ENCODE peak calls at places on chromosomes 16 and 17, in eight cellular contexts. P, L, A, W, B, E, C and N are unnamed samples.

GRCh38 chr17:40283662-40284061 is 4.0 kb upstream of the CDC6 start:
- DNase-seq in B (no peak), L (no peak), E (peak; percentile 87), A (no peak), W (no peak), C (no peak), P (no peak), N (no peak)

GRCh38 chr17:38883592-38884526 is 14.0 kb downstream of the LASP1 start:
- DNase-seq in P (no peak), B (no peak), A (no peak), W (no peak), L (no peak), C (peak; percentile 44), E (no peak), N (no peak)

GRCh38 chr16:74601131-74601871 is 5.6 kb downstream of the GLG1 start:
- DNase-seq in W (no peak), A (no peak), P (no peak), B (no peak), L (no peak), E (no peak), C (no peak), N (no peak)

GRCh38 chr17:81854974-81855774 is 5.2 kb downstream of the P4HB start:
- DNase-seq in W (no peak), A (no peak), E (no peak), L (no peak), P (no peak), C (no peak), B (no peak), N (no peak)

GRCh38 chr17:56819431-56820145 is 14.1 kb downstream of the C17orf67 start:
- DNase-seq in P (peak; percentile 64), L (peak; percentile 68), A (peak; percentile 73), B (peak; percentile 70), E (peak; percentile 85), W (peak; percentile 56), C (peak; percentile 82), N (peak; percentile 72)

GRCh38 chr17:76166168-76166567 is 25.1 kb upstream of the FOXJ1 start:
- DNase-seq in L (no peak), C (no peak), E (no peak), P (no peak), A (no peak), W (no peak), B (no peak), N (no peak)

GRCh38 chr16:21219551-21219950 is 8.2 kb upstream of the ZP2 start:
- DNase-seq in B (no peak), L (no peak), E (no peak), C (no peak), W (no peak), P (no peak), A (no peak), N (no peak)

GRCh38 chr17:78398390-78398789 is 19.9 kb downstream of the PGS1 start:
- DNase-seq in A (no peak), E (no peak), L (no peak), P (no peak), B (no peak), C (no peak), W (no peak), N (no peak)

GRCh38 chr17:64110436-64111152 is 19.4 kb downstream of the ERN1 start:
- DNase-seq in E (no peak), B (no peak), A (no peak), L (no peak), W (no peak), C (no peak), P (no peak), N (no peak)

GRCh38 chr16:4415538-4416199 is 727 bp downstream of the CORO7 start:
- DNase-seq in L (peak; percentile 19), P (no peak), W (no peak), A (no peak), B (peak; percentile 75), E (no peak), C (no peak), N (no peak)

GRCh38 chr16:89324056-89325010 is 106.8 kb downstream of the ZNF778 start:
- DNase-seq in E (no peak), L (no peak), W (no peak), P (no peak), A (no peak), B (no peak), C (no peak), N (no peak)

GRCh38 chr16:2586241-2586640 is 48.4 kb downstream of the PDPK1 start:
- DNase-seq in A (no peak), C (no peak), P (no peak), B (no peak), E (no peak), W (no peak), L (no peak), N (no peak)
- TF ChIP-seq CTCF in A (peak; percentile 11), C (peak; percentile 34), P (peak; percentile 27), B (peak; percentile 56), E (no peak), W (no peak), L (no peak), N (no peak)

GRCh38 chr16:27088216-27088615 is 21.5 kb downstream of the C16orf82 start:
- DNase-seq in E (no peak), W (no peak), C (no peak), B (no peak), A (no peak), L (no peak), P (no peak), N (no peak)

GRCh38 chr16:27083861-27084261 is 17.1 kb downstream of the C16orf82 start:
- DNase-seq in L (no peak), B (peak; percentile 10), A (no peak), W (no peak), C (peak; percentile 30), P (no peak), E (no peak), N (no peak)

GRCh38 chr16:27084296-27085065 is 17.8 kb downstream of the C16orf82 start:
- DNase-seq in C (no peak), P (no peak), W (no peak), L (no peak), A (no peak), E (no peak), B (no peak), N (no peak)

GRCh38 chr16:27080870-27081269 is 14.1 kb downstream of the C16orf82 start:
- DNase-seq in C (no peak), E (peak; percentile 29), B (peak; percentile 12), P (no peak), L (no peak), A (no peak), W (no peak), N (no peak)

DNA sequence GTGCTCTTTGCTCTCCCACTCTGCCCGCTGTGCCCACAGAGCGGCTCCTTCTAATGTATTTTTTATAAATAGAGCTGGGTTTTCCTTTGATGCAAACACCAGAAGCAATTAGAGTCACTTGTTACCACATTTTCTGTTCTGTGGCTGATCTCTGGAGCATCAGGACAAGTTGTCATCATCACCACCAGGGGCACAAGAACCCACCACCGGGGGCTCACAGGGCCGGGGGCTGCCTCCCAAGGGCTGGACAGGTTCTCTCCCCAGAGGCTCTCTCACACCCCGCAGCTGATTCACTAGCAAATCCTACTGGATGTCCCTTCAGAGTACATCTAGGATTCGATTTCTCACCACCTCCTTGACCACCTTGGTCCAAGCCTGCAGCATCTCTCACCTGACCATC is 18.5 kb downstream of the C16orf82 start:
- DNase-seq in B (no peak), L (no peak), C (no peak), A (no peak), P (no peak), E (no peak), W (no peak), N (no peak)
- TF ChIP-seq CTCF in B (peak; percentile 21), L (no peak), C (no peak), A (no peak), P (no peak), E (no peak), W (no peak), N (peak; percentile 13)

GRCh38 chr17:30369995-30370394 is 8.7 kb upstream of the CPD start:
- DNase-seq in B (no peak), P (no peak), C (no peak), A (no peak), W (no peak), E (no peak), L (no peak), N (no peak)

GRCh38 chr17:30376621-30377452 is 1.9 kb upstream of the CPD start:
- DNase-seq in W (peak; percentile 20), B (no peak), L (peak; percentile 45), E (no peak), C (no peak), A (no peak), P (peak; percentile 55), N (no peak)

GRCh38 chr17:30375661-30376060 is 3.1 kb upstream of the CPD start:
- DNase-seq in E (no peak), W (no peak), C (no peak), P (no peak), L (no peak), B (no peak), A (no peak), N (no peak)

GRCh38 chr17:30368896-30369720 is 9.6 kb upstream of the CPD start:
- DNase-seq in E (no peak), A (no peak), B (no peak), L (no peak), W (no peak), P (no peak), C (no peak), N (no peak)

DNA sequence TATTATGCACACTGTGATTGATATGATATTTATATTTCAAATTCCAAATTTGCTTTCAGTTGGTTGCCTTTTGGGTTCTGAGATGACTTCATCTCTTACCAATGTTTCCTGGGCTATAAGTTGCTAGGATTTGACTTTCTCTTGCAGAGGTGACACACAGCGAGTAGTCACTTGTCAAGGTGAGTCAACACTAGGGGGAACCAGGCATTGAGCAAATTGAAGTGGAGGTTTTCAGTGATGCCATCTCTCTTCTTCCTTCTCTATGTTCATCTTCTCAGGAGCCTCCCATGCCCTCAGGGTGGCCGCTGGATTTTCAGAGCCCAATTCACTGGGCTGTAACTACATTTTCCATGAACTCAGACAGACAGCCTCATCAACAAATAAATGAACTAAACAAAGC is 6.0 kb upstream of the CPD start:
- DNase-seq in E (peak; percentile 29), C (no peak), B (peak; percentile 20), A (no peak), P (no peak), L (no peak), W (no peak), N (no peak)
- TF ChIP-seq CTCF in E (peak; percentile 23), C (no peak), B (peak; percentile 49), A (peak; percentile 17), P (no peak), L (no peak), W (no peak), N (no peak)

DNA sequence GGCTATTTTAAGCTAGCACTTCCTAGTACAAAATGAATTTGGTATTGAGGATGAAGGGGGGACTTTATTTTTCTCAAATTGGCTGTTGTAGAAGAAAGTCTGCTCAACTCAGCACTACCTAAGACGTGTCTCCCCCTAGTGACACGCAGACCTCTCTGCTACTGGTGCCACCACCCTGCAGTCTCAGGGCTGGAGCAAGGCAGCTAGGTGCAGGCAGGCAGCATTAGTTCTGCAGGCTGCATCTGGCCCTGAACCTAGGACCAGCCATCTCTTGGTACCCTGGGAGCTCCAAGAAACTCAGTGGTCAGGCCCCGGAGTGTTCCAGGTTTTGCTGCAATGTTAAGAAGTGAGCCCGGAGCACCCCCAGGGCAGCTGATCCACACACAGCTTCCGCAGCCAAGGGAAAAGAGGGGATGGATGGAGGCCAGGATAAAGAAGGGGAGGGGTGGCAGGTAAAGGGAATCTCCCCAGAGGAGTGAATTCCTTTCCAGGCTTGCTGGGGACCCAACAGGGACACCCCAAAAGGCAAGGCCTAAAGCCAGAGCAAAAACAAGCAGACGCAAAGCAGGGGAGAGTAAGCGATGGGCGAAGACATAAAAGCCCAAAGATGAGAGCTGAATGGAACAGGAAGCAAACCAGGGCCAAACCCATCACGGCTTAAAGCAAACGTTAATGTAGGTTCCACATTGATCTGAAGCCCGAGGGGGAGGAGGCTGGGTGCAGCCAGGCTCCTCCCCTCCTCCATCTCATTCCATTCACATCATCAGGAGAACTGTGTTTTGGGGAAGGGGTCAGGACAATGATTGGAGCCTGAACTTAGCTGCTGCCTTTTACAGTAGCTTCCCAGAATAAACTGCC is 200.5 kb downstream of the ZFHX3 start:
- DNase-seq in P (no peak), B (peak; percentile 34), C (no peak), W (no peak), E (no peak), A (peak; percentile 75), L (no peak), N (no peak)
- TF ChIP-seq CTCF in P (peak; percentile 63), B (peak; percentile 71), C (peak; percentile 54), W (no peak), E (peak; percentile 47), A (peak; percentile 88), L (peak; percentile 25), N (peak; percentile 56)